ENCODE peak calls at places on chromosomes 11 and 22, in six cellular contexts. Y, I, G, Q, V and Z are unnamed samples. For H3K36me3, the result is how much of the 10 kb centered on the place peaks cover.

GRCh38 chr11:123671534-123671933 is 17.1 kb upstream of the SCN3B start:
- DNase-seq in Q (no peak), V (no peak), I (no peak), G (no peak), Y (no peak), Z (no peak)

GRCh38 chr11:1650034-1650917 is 20.7 kb downstream of the KRTAP5-5 start:
- DNase-seq in Y (no peak), V (no peak), Q (no peak), I (peak), G (no peak), Z (peak)

GRCh38 chr11:11789735-11790369 is 51.9 kb upstream of the USP47 start:
- DNase-seq in G (peak), V (no peak), Y (no peak), Q (no peak), I (no peak), Z (peak)

GRCh38 chr11:32615422-32615821 is 31.8 kb downstream of the EIF3M start:
- DNase-seq in I (no peak), V (no peak), G (no peak), Q (no peak), Y (no peak), Z (peak)

GRCh38 chr11:66862559-66863037 is 5.7 kb downstream of the LRFN4 start:
- DNase-seq in Q (no peak), Y (no peak), I (no peak), G (no peak), V (no peak), Z (no peak)

GRCh38 chr11:92424281-92424680 is 199.7 kb downstream of the FAT3 start:
- DNase-seq in I (no peak), Y (no peak), G (no peak), V (no peak), Q (peak), Z (no peak)

GRCh38 chr22:39091136-39092081 is 5.6 kb upstream of the APOBEC3H start:
- DNase-seq in I (no peak), V (no peak), Q (no peak), G (no peak), Y (no peak), Z (no peak)

GRCh38 chr11:120562806-120563425 is 51.4 kb downstream of the GRIK4 start:
- DNase-seq in G (no peak), V (no peak), Y (no peak), Q (no peak), I (no peak), Z (no peak)

GRCh38 chr22:46019351-46019750 is 42.4 kb upstream of the WNT7B start:
- DNase-seq in Q (no peak), I (no peak), G (no peak), V (peak), Y (peak), Z (no peak)

GRCh38 chr11:78400116-78400515 is 17.5 kb downstream of the GAB2 start:
- DNase-seq in Q (no peak), I (no peak), Y (no peak), G (no peak), V (no peak), Z (no peak)
- H3K36me3 ChIP-seq in Q (under half), I (under half), Y (under half), G (under half), V (under half), Z (under half)

DNA sequence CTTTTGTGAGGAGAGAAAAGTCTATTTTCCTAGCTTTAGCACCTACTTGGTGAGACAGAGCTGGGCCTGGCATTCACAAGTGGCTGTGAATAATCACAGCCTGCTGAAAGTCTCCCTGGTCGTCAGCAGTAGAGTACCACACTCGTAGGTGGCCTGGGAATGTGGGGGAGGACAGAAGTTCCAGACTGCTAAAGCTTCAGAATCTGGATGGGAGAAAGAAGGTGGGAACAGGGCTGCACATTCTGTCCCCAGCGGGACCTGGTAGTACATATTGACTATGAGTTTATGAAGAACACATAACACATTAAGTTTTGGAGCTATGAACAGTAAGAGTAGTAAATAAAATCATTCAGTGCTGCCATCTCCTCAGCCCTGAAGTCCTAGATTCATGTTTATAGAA is 19.0 kb upstream of the LIMK2 start:
- DNase-seq in V (no peak), G (no peak), Y (peak), I (no peak), Q (no peak), Z (no peak)
- H3K36me3 ChIP-seq in V (half or more), G (under half), Y (under half), I (under half), Q (under half), Z (under half)

GRCh38 chr22:41936894-41937169 is 10.1 kb downstream of the CENPM start:
- DNase-seq in G (no peak), Q (no peak), V (no peak), I (no peak), Y (no peak), Z (no peak)
- H3K36me3 ChIP-seq in G (under half), Q (under half), V (under half), I (under half), Y (under half), Z (under half)

GRCh38 chr11:64862914-64863313 is 15.5 kb downstream of the EHD1 start:
- DNase-seq in G (no peak), Y (no peak), I (no peak), V (no peak), Q (no peak), Z (no peak)
- H3K36me3 ChIP-seq in G (under half), Y (under half), I (under half), V (under half), Q (under half), Z (under half)

GRCh38 chr11:18265949-18266348 is at the start of gene SAA1:
- DNase-seq in Q (peak), V (no peak), I (peak), G (no peak), Y (no peak), Z (peak)

GRCh38 chr11:18264677-18265542 is 1.2 kb upstream of the SAA1 start:
- DNase-seq in V (no peak), Y (no peak), I (no peak), G (no peak), Q (no peak), Z (no peak)

GRCh38 chr11:18271206-18271605 is 5.1 kb downstream of the SAA1 start:
- DNase-seq in Y (no peak), I (no peak), G (no peak), V (no peak), Q (no peak), Z (no peak)

GRCh38 chr11:18270102-18270501 is 4.0 kb downstream of the SAA1 start:
- DNase-seq in Q (no peak), I (no peak), Y (peak), G (no peak), V (no peak), Z (no peak)
- H3K36me3 ChIP-seq in Q (under half), I (under half), Y (under half), G (under half), V (under half), Z (under half)

GRCh38 chr11:125350206-125351044 is 145.6 kb downstream of the FEZ1 start:
- DNase-seq in Q (no peak), G (no peak), V (peak), Y (no peak), I (no peak), Z (no peak)

GRCh38 chr11:125347261-125347585 is 148.8 kb downstream of the FEZ1 start:
- DNase-seq in Y (no peak), Q (no peak), G (no peak), I (no peak), V (peak), Z (no peak)

GRCh38 chr11:125346565-125347260 is 149.4 kb downstream of the FEZ1 start:
- DNase-seq in V (peak), Q (no peak), Y (no peak), G (no peak), I (no peak), Z (no peak)

GRCh38 chr11:125348704-125349635 is 147.1 kb downstream of the FEZ1 start:
- DNase-seq in Q (no peak), I (no peak), Y (peak), V (peak), G (peak), Z (no peak)

GRCh38 chr11:125348141-125348651 is 147.9 kb downstream of the FEZ1 start:
- DNase-seq in I (no peak), G (no peak), V (peak), Q (no peak), Y (no peak), Z (no peak)
- H3K36me3 ChIP-seq in I (under half), G (under half), V (under half), Q (under half), Y (under half), Z (under half)